ENCODE peak calls at places on chromosome 1, in eight cellular contexts. E, I, A, F, M, O, Z and L are unnamed samples. For H3K9me3, the result is how much of the 10 kb centered on the place peaks cover.

GRCh38 chr1:241647658-241648057 is 4.4 kb upstream of the WDR64 start:
- DNase-seq in E (no peak), I (no peak), A (no peak), F (no peak), M (no peak), O (no peak), Z (no peak), L (no peak)

GRCh38 chr1:210918893-210919292 is 215.1 kb downstream of the KCNH1 start:
- DNase-seq in E (no peak), I (no peak), A (no peak), F (no peak), M (no peak), O (no peak), Z (no peak), L (no peak)

GRCh38 chr1:42922687-42923366 is 35.8 kb downstream of the SLC2A1 start:
- DNase-seq in E (peak), I (peak), A (no peak), F (no peak), M (no peak), O (no peak), Z (no peak), L (peak)

GRCh38 chr1:66383168-66383567 is 150.8 kb upstream of the SGIP1 start:
- DNase-seq in E (no peak), I (peak), A (no peak), F (no peak), M (no peak), O (no peak), Z (no peak), L (no peak)

GRCh38 chr1:217605390-217605789 is 25.5 kb downstream of the GPATCH2 start:
- DNase-seq in E (no peak), I (no peak), A (no peak), F (no peak), M (no peak), O (no peak), Z (no peak), L (no peak)

GRCh38 chr1:77271851-77272250 is 10.0 kb upstream of the AK5 start:
- DNase-seq in E (no peak), I (peak), A (no peak), F (no peak), M (no peak), O (no peak), Z (no peak), L (no peak)

GRCh38 chr1:183911285-183911684 is 106.4 kb downstream of the RGL1 start:
- DNase-seq in E (peak), I (no peak), A (no peak), F (no peak), M (no peak), O (no peak), Z (no peak), L (no peak)

GRCh38 chr1:153659656-153660055 is 1.2 kb downstream of the SNAPIN start:
- DNase-seq in E (no peak), I (no peak), A (no peak), F (peak), M (no peak), O (no peak), Z (no peak), L (no peak)

GRCh38 chr1:241356519-241357365 is at the start of gene RGS7:
- DNase-seq in E (peak), I (peak), A (peak), F (peak), M (peak), O (no peak), Z (no peak), L (no peak)

GRCh38 chr1:81446006-81446669 is 354.6 kb upstream of the ADGRL2 start:
- DNase-seq in E (no peak), I (no peak), A (no peak), F (no peak), M (no peak), O (no peak), Z (no peak), L (no peak)

DNA sequence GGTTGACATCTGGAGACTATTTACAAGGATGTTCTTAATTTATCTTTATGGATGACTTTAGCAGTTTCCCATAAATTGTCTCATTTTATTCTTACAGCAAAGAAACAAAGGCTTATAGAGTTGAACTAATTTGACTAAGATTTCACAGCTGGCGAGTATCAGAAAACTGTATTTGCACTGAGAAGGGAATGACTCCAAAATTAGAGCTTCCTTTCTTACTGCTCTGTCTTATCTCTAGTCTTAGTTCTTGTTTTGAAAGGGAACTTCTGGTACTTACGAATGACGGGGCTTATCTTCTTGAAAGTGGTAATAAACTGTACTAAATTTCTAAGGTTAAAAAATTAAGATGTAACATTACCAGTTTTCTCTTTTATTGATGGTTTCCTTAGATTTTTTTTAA is 13.6 kb downstream of the CNST start:
- DNase-seq in E (no peak), I (no peak), A (no peak), F (no peak), M (no peak), O (no peak), Z (no peak), L (no peak)
- H3K4me3 ChIP-seq in E (no peak), I (no peak), A (no peak), F (no peak), M (no peak), O (no peak), Z (no peak), L (no peak)

GRCh38 chr1:187819081-187819480 is 990.3 kb downstream of the PLA2G4A start:
- DNase-seq in E (no peak), I (no peak), A (no peak), F (no peak), M (no peak), O (no peak), Z (no peak), L (no peak)
- TF ChIP-seq POLR2A in E (no peak), I (no peak), A (no peak), F (no peak), M (no peak), O (no peak), Z (no peak), L (no peak)

GRCh38 chr1:147084273-147085096 is 87.8 kb downstream of the PRKAB2 start:
- DNase-seq in E (peak), I (peak), A (peak), F (peak), M (peak), O (peak), Z (peak), L (peak)

GRCh38 chr1:147080013-147080661 is 92.1 kb downstream of the PRKAB2 start:
- DNase-seq in E (no peak), I (no peak), A (no peak), F (no peak), M (no peak), O (no peak), Z (no peak), L (no peak)

GRCh38 chr1:147086129-147086528 is 86.1 kb downstream of the PRKAB2 start:
- DNase-seq in E (no peak), I (no peak), A (no peak), F (no peak), M (no peak), O (no peak), Z (peak), L (no peak)

GRCh38 chr1:147080671-147081394 is 91.4 kb downstream of the PRKAB2 start:
- DNase-seq in E (no peak), I (no peak), A (no peak), F (no peak), M (no peak), O (no peak), Z (no peak), L (no peak)

GRCh38 chr1:147083919-147084272 is 88.4 kb downstream of the PRKAB2 start:
- DNase-seq in E (no peak), I (no peak), A (no peak), F (no peak), M (no peak), O (no peak), Z (no peak), L (no peak)
- H3K9me3 ChIP-seq in E (under half), I (under half), A (under half), F (under half), M (under half), O (under half), Z (under half), L (under half)

GRCh38 chr1:54052470-54052933 is 502 bp downstream of the TMEM59 start:
- DNase-seq in E (peak), I (peak), A (peak), F (peak), M (peak), O (no peak), Z (no peak), L (peak)

GRCh38 chr1:54053745-54054437 is 483 bp downstream of the TCEANC2 start:
- DNase-seq in E (no peak), I (peak), A (no peak), F (no peak), M (no peak), O (no peak), Z (no peak), L (no peak)

GRCh38 chr1:54052934-54053744 is at the start of the genes TCEANC2 and TMEM59:
- DNase-seq in E (peak), I (peak), A (peak), F (peak), M (peak), O (peak), Z (peak), L (peak)

GRCh38 chr1:54051936-54052469 is 1.0 kb downstream of the TMEM59 start:
- DNase-seq in E (peak), I (no peak), A (no peak), F (no peak), M (no peak), O (no peak), Z (no peak), L (peak)

DNA sequence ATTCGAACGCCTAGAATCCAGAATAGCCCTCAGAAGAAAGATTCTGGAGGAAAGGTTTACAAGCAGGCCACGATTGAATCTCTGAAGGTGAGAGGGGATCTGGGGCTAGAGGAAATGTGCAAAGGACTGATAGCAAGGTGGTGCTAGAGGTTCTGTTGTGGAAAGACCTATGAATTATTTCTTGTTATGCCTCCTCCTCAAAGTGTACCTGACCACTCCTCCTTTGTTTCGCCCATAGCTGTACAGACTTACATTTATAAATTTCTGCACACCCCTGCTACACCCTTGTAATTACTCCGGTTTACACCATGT is 986 bp downstream of the TCEANC2 start:
- DNase-seq in E (no peak), I (no peak), A (no peak), F (no peak), M (no peak), O (no peak), Z (no peak), L (no peak)
- H3K4me3 ChIP-seq in E (no peak), I (no peak), A (peak), F (no peak), M (peak), O (peak), Z (peak), L (peak)

GRCh38 chr1:3771108-3772026 is 1.2 kb upstream of the SMIM1 start:
- DNase-seq in E (no peak), I (no peak), A (no peak), F (peak), M (no peak), O (no peak), Z (no peak), L (no peak)
- TF ChIP-seq POLR2A in E (no peak), I (no peak), A (no peak), F (no peak), M (no peak), O (no peak), Z (no peak), L (no peak)

GRCh38 chr1:116402333-116402732 is 29.3 kb downstream of the ATP1A1 start:
- DNase-seq in E (no peak), I (no peak), A (no peak), F (no peak), M (no peak), O (no peak), Z (no peak), L (no peak)

GRCh38 chr1:116397728-116398127 is 24.7 kb downstream of the ATP1A1 start:
- DNase-seq in E (no peak), I (no peak), A (no peak), F (no peak), M (no peak), O (no peak), Z (no peak), L (no peak)

GRCh38 chr1:116403506-116404136 is 30.6 kb downstream of the ATP1A1 start:
- DNase-seq in E (no peak), I (no peak), A (no peak), F (no peak), M (no peak), O (no peak), Z (no peak), L (no peak)

GRCh38 chr1:116401646-116402176 is 28.7 kb downstream of the ATP1A1 start:
- DNase-seq in E (no peak), I (no peak), A (no peak), F (no peak), M (no peak), O (no peak), Z (no peak), L (no peak)

GRCh38 chr1:116400780-116401179 is 27.7 kb downstream of the ATP1A1 start:
- DNase-seq in E (no peak), I (no peak), A (no peak), F (no peak), M (no peak), O (no peak), Z (no peak), L (no peak)
- H3K9me3 ChIP-seq in E (under half), I (under half), A (under half), F (under half), M (under half), O (under half), Z (under half), L (under half)